ENCODE peak calls at places on chromosomes 11 and 22, in seven cellular contexts. R is SK-N-MC; K is central memory CD8-positive, alpha-beta T cell; Z is psoas muscle; W is lower leg skin; N is NCI-H69; U is epithelial cell of prostate. Q is an unnamed sample.

GRCh38 chr22:28969401-28970168 is 86.2 kb downstream of the ZNRF3 start:
- DNase-seq in R (no peak), Z (no peak), W (no peak), K (no peak), U (no peak), N (no peak), Q (no peak)

GRCh38 chr11:34924714-34925113 is 8.3 kb downstream of the PDHX start:
- DNase-seq in K (no peak), W (no peak), N (no peak), U (no peak), R (no peak), Z (no peak), Q (no peak)

GRCh38 chr22:46131151-46131587 is 19.2 kb upstream of the PPARA start:
- DNase-seq in U (no peak), K (no peak), N (peak; percentile 35), W (no peak), R (no peak), Z (peak; percentile 15), Q (no peak)

GRCh38 chr11:66225054-66225453 is 43.4 kb upstream of the RAB1B start:
- DNase-seq in N (peak; percentile 23), W (no peak), K (no peak), R (no peak), Z (no peak), U (no peak), Q (no peak)

GRCh38 chr11:14907411-14908213 is 15.6 kb upstream of the CYP2R1 start:
- DNase-seq in K (peak; percentile 80), N (peak; percentile 81), R (no peak), Z (peak; percentile 74), U (no peak), W (peak; percentile 61), Q (peak; percentile 55)

GRCh38 chr22:27644566-27644965 is 157.0 kb downstream of the MN1 start:
- DNase-seq in R (no peak), U (no peak), K (no peak), Z (no peak), N (no peak), W (no peak), Q (no peak)

GRCh38 chr11:114263510-114264170 is 32.6 kb upstream of the NNMT start:
- DNase-seq in R (no peak), Z (no peak), U (no peak), K (no peak), N (no peak), W (no peak), Q (no peak)

GRCh38 chr11:65503606-65503922 is 4.7 kb downstream of the MALAT1 start:
- DNase-seq in N (peak; percentile 61), Z (no peak), R (no peak), U (no peak), W (no peak), K (no peak), Q (no peak)

GRCh38 chr11:35418847-35419712 is at the start of gene SLC1A2:
- DNase-seq in K (no peak), R (no peak), W (no peak), U (no peak), Z (peak; percentile 28), N (peak; percentile 88), Q (peak; percentile 3)

GRCh38 chr11:82750643-82751139 is 17.0 kb upstream of the FAM181B start:
- DNase-seq in U (no peak), Z (no peak), W (no peak), R (no peak), N (peak; percentile 62), K (no peak), Q (no peak)

GRCh38 chr22:43014062-43014875 is 680 bp downstream of the PACSIN2 start:
- DNase-seq in Z (peak; percentile 45), W (no peak), U (no peak), R (no peak), K (peak; percentile 19), N (peak; percentile 86), Q (peak; percentile 43)

GRCh38 chr11:69123593-69124545 is 31.9 kb upstream of the SMIM38 start:
- DNase-seq in Z (no peak), R (no peak), U (no peak), W (no peak), N (no peak), K (no peak), Q (no peak)

GRCh38 chr11:119742263-119742861 is 13.4 kb upstream of the NECTIN1 start:
- DNase-seq in W (no peak), Z (no peak), K (no peak), R (no peak), N (peak; percentile 91), U (no peak), Q (no peak)

GRCh38 chr11:123833095-123833494 is 26.9 kb upstream of the OR6M1 start:
- DNase-seq in N (no peak), W (no peak), U (no peak), Z (no peak), R (no peak), K (no peak), Q (no peak)

GRCh38 chr11:63290285-63290684 is 46.9 kb upstream of the SLC22A25 start:
- DNase-seq in Z (no peak), K (no peak), W (no peak), N (no peak), U (no peak), R (no peak), Q (no peak)

GRCh38 chr22:32354360-32355351 is 3.0 kb upstream of the RFPL3 start:
- DNase-seq in W (no peak), Z (no peak), K (no peak), R (no peak), U (peak; percentile 14), N (peak; percentile 32), Q (peak; percentile 37)

GRCh38 chr22:37203354-37204044 is 8.8 kb downstream of the SSTR3 start:
- DNase-seq in K (no peak), N (no peak), U (no peak), Z (no peak), W (no peak), R (no peak), Q (no peak)

GRCh38 chr22:50085211-50085999 is at the start of gene MLC1:
- DNase-seq in N (no peak), U (no peak), R (peak; percentile 82), K (no peak), W (no peak), Z (no peak), Q (no peak)